ENCODE peak calls at places on chromosome 18, in ten cellular contexts. T is central memory CD8-positive, alpha-beta T cell; Q is stomach; X is left lobe of liver; N is activated naive CD8-positive, alpha-beta T cell treated with anti-CD3 and anti-CD28 coated beads, Interleukin-2, amount 10 ng/mL, durations not matched to agents 7 days and 5 days; J is AG04449; G is OCI-M1; W is HFF-Myc; I is iris pigment epithelial cell; L is NCI-H187 treated with DMSO at 0.1 percent for 48 hours. P is an unnamed sample.

GRCh38 chr18:34787931-34788532 is 77.9 kb downstream of the DTNA start:
- DNase-seq in W (no peak), G (peak; percentile 83), L (peak; percentile 27), Q (peak; percentile 41), N (no peak), T (no peak), X (no peak), I (peak; percentile 61), J (peak; percentile 19), P (no peak)

GRCh38 chr18:47513036-47513435 is 261.6 kb upstream of the SKOR2 start:
- DNase-seq in W (no peak), X (no peak), I (no peak), T (no peak), N (no peak), L (no peak), Q (no peak), J (no peak), G (no peak), P (no peak)

GRCh38 chr18:2935438-2936192 is 77.3 kb downstream of the LPIN2 start:
- DNase-seq in G (no peak), N (no peak), W (no peak), X (no peak), J (no peak), Q (no peak), I (peak; percentile 62), T (no peak), L (no peak), P (no peak)

GRCh38 chr18:2402084-2402483 is 169.2 kb downstream of the METTL4 start:
- DNase-seq in L (no peak), I (peak; percentile 89), G (peak; percentile 93), Q (no peak), N (no peak), W (no peak), T (no peak), J (peak; percentile 19), X (no peak), P (no peak)

GRCh38 chr18:70288851-70289328 is at the start of gene SOCS6:
- DNase-seq in Q (peak; percentile 65), G (peak; percentile 64), T (no peak), X (peak; percentile 72), J (no peak), W (no peak), I (peak; percentile 66), L (no peak), N (peak; percentile 74), P (no peak)

GRCh38 chr18:70290482-70291294 is 1.8 kb downstream of the SOCS6 start:
- DNase-seq in L (no peak), T (no peak), I (no peak), Q (no peak), W (no peak), G (peak; percentile 40), N (no peak), J (no peak), X (no peak), P (no peak)

GRCh38 chr18:76524900-76525698 is 30.1 kb upstream of the ZNF516 start:
- DNase-seq in G (no peak), I (peak; percentile 80), J (no peak), L (no peak), X (no peak), N (no peak), W (peak; percentile 69), T (no peak), Q (no peak), P (no peak)

GRCh38 chr18:58611471-58612131 is 17.3 kb downstream of the ALPK2 start:
- DNase-seq in G (no peak), T (no peak), J (no peak), N (no peak), W (no peak), Q (no peak), L (no peak), I (no peak), X (peak; percentile 21), P (no peak)

GRCh38 chr18:54260376-54261072 is 8.8 kb upstream of the POLI start:
- DNase-seq in I (peak; percentile 68), L (no peak), J (no peak), X (no peak), N (no peak), G (peak; percentile 15), W (no peak), Q (no peak), T (no peak), P (no peak)

GRCh38 chr18:34397286-34397896 is 172.7 kb upstream of the NOL4 start:
- DNase-seq in J (no peak), Q (no peak), W (no peak), G (no peak), N (no peak), L (peak; percentile 51), I (no peak), X (no peak), T (no peak), P (no peak)

GRCh38 chr18:47917923-47918610 is 12.4 kb downstream of the SMAD2 start:
- DNase-seq in Q (no peak), X (no peak), G (no peak), N (no peak), J (no peak), I (no peak), W (no peak), L (no peak), T (no peak), P (no peak)

GRCh38 chr18:74331404-74331803 is 15.8 kb downstream of the C18orf63 start:
- DNase-seq in I (peak; percentile 68), W (peak; percentile 52), Q (no peak), X (no peak), J (no peak), L (no peak), N (no peak), T (no peak), G (peak; percentile 64), P (no peak)

P was measured in activated T-helper 9 cell treated with anti-CD3 and anti-CD28 coated beads, Interleukin-2, amount 50 U/mL, for 16 hours.